ENCODE peak calls at places on chromosomes 11 and 22, in four cellular contexts. One of them, this sample, is unnamed. For H3K36me3, the result is how much of the 10 kb centered on the place peaks cover.

GRCh38 chr11:79244175-79244804 is 196.5 kb downstream of the TENM4 start:
- DNase-seq in effector memory CD4-positive, alpha-beta T cell: no peak
- DNase-seq in mucosa of descending colon: no peak
- DNase-seq in small intestine: no peak
- DNase-seq in this sample: no peak

GRCh38 chr11:121265586-121265985 is 27.0 kb upstream of the SC5D start:
- DNase-seq in effector memory CD4-positive, alpha-beta T cell: no peak
- DNase-seq in mucosa of descending colon: no peak
- DNase-seq in small intestine: no peak
- DNase-seq in this sample: no peak

GRCh38 chr11:130159657-130160459 is at the start of gene ST14:
- DNase-seq in effector memory CD4-positive, alpha-beta T cell: no peak
- DNase-seq in mucosa of descending colon: peak
- DNase-seq in small intestine: peak
- DNase-seq in this sample: no peak

GRCh38 chr11:13140028-13140870 is 131.1 kb downstream of the RASSF10 start:
- DNase-seq in effector memory CD4-positive, alpha-beta T cell: no peak
- DNase-seq in mucosa of descending colon: peak
- DNase-seq in small intestine: peak
- DNase-seq in this sample: no peak

GRCh38 chr11:15641191-15641810 is 526.6 kb downstream of the INSC start:
- DNase-seq in effector memory CD4-positive, alpha-beta T cell: no peak
- DNase-seq in mucosa of descending colon: no peak
- DNase-seq in small intestine: no peak
- DNase-seq in this sample: no peak

GRCh38 chr11:119722281-119722794 is 6.7 kb downstream of the NECTIN1 start:
- DNase-seq in effector memory CD4-positive, alpha-beta T cell: no peak
- DNase-seq in mucosa of descending colon: peak
- DNase-seq in small intestine: peak
- DNase-seq in this sample: no peak

GRCh38 chr22:40383905-40384304 is 13.5 kb downstream of the SGSM3 start:
- DNase-seq in effector memory CD4-positive, alpha-beta T cell: no peak
- DNase-seq in mucosa of descending colon: no peak
- DNase-seq in small intestine: no peak
- DNase-seq in this sample: no peak

GRCh38 chr11:134501406-134502152 is 89.5 kb upstream of the B3GAT1 start:
- DNase-seq in effector memory CD4-positive, alpha-beta T cell: no peak
- DNase-seq in mucosa of descending colon: no peak
- DNase-seq in small intestine: no peak
- DNase-seq in this sample: no peak

GRCh38 chr11:119702261-119702591 is 26.8 kb downstream of the NECTIN1 start:
- DNase-seq in effector memory CD4-positive, alpha-beta T cell: no peak
- DNase-seq in mucosa of descending colon: no peak
- DNase-seq in small intestine: no peak
- DNase-seq in this sample: no peak

GRCh38 chr11:16925495-16926065 is 88.6 kb downstream of the PLEKHA7 start:
- DNase-seq in effector memory CD4-positive, alpha-beta T cell: no peak
- DNase-seq in mucosa of descending colon: peak
- DNase-seq in small intestine: peak
- DNase-seq in this sample: no peak

GRCh38 chr11:44633641-44634040 is 68.2 kb downstream of the CD82 start:
- DNase-seq in effector memory CD4-positive, alpha-beta T cell: no peak
- DNase-seq in mucosa of descending colon: no peak
- DNase-seq in small intestine: no peak
- DNase-seq in this sample: no peak

GRCh38 chr22:41976070-41976901 is 7.0 kb downstream of the SEPTIN3 start:
- DNase-seq in effector memory CD4-positive, alpha-beta T cell: peak
- DNase-seq in mucosa of descending colon: peak
- DNase-seq in small intestine: peak
- DNase-seq in this sample: no peak

GRCh38 chr11:95716266-95716665 is 73.3 kb downstream of the FAM76B start:
- DNase-seq in effector memory CD4-positive, alpha-beta T cell: no peak
- DNase-seq in mucosa of descending colon: no peak
- DNase-seq in small intestine: no peak
- DNase-seq in this sample: no peak

GRCh38 chr22:37267128-37267587 is 15.2 kb upstream of the CYTH4 start:
- DNase-seq in effector memory CD4-positive, alpha-beta T cell: peak
- DNase-seq in mucosa of descending colon: peak
- DNase-seq in small intestine: peak
- DNase-seq in this sample: no peak

GRCh38 chr22:46984751-46985506 is 222.5 kb downstream of the TBC1D22A start:
- DNase-seq in effector memory CD4-positive, alpha-beta T cell: no peak
- DNase-seq in mucosa of descending colon: no peak
- DNase-seq in small intestine: peak
- DNase-seq in this sample: no peak

GRCh38 chr11:68480855-68481510 is 20.4 kb downstream of the PPP6R3 start:
- DNase-seq in effector memory CD4-positive, alpha-beta T cell: no peak
- DNase-seq in mucosa of descending colon: no peak
- DNase-seq in small intestine: no peak
- DNase-seq in this sample: no peak

GRCh38 chr11:12402027-12402426 is 24.7 kb downstream of the PARVA start:
- DNase-seq in effector memory CD4-positive, alpha-beta T cell: no peak
- DNase-seq in mucosa of descending colon: no peak
- DNase-seq in small intestine: no peak
- DNase-seq in this sample: no peak

GRCh38 chr11:19689281-19689975 is 23.2 kb upstream of the NAV2 start:
- DNase-seq in effector memory CD4-positive, alpha-beta T cell: no peak
- DNase-seq in mucosa of descending colon: no peak
- DNase-seq in small intestine: no peak
- DNase-seq in this sample: no peak

GRCh38 chr11:128860571-128861361 is 6.3 kb downstream of the KCNJ1 start:
- DNase-seq in effector memory CD4-positive, alpha-beta T cell: no peak
- DNase-seq in mucosa of descending colon: no peak
- DNase-seq in small intestine: no peak
- DNase-seq in this sample: no peak

GRCh38 chr11:132853886-132854285 is 678.4 kb downstream of the OPCML start:
- DNase-seq in effector memory CD4-positive, alpha-beta T cell: no peak
- DNase-seq in mucosa of descending colon: no peak
- DNase-seq in small intestine: no peak
- DNase-seq in this sample: no peak

GRCh38 chr22:38841211-38841610 is 2.6 kb downstream of the NPTXR start:
- DNase-seq in effector memory CD4-positive, alpha-beta T cell: no peak
- DNase-seq in mucosa of descending colon: no peak
- DNase-seq in small intestine: no peak
- DNase-seq in this sample: no peak

GRCh38 chr11:119373059-119373875 is 8.2 kb downstream of the USP2 start:
- DNase-seq in effector memory CD4-positive, alpha-beta T cell: no peak
- DNase-seq in mucosa of descending colon: no peak
- DNase-seq in small intestine: no peak
- DNase-seq in this sample: no peak

GRCh38 chr11:110087820-110088534 is 5.2 kb upstream of the ZC3H12C start:
- DNase-seq in effector memory CD4-positive, alpha-beta T cell: no peak
- DNase-seq in mucosa of descending colon: no peak
- DNase-seq in small intestine: no peak
- DNase-seq in this sample: no peak

GRCh38 chr11:108538022-108538424 is 39.8 kb upstream of the POGLUT3 start:
- DNase-seq in effector memory CD4-positive, alpha-beta T cell: no peak
- DNase-seq in mucosa of descending colon: peak
- DNase-seq in small intestine: peak
- DNase-seq in this sample: no peak

GRCh38 chr22:19983701-19984100 is 32.9 kb downstream of the ARVCF start:
- DNase-seq in effector memory CD4-positive, alpha-beta T cell: no peak
- DNase-seq in mucosa of descending colon: peak
- DNase-seq in small intestine: no peak
- DNase-seq in this sample: no peak

GRCh38 chr11:58957922-58958321 is 18.6 kb downstream of the GLYATL1 start:
- DNase-seq in effector memory CD4-positive, alpha-beta T cell: no peak
- DNase-seq in mucosa of descending colon: no peak
- DNase-seq in small intestine: no peak
- DNase-seq in this sample: no peak
- H3K36me3 ChIP-seq in effector memory CD4-positive, alpha-beta T cell: under half
- H3K36me3 ChIP-seq in mucosa of descending colon: under half
- H3K36me3 ChIP-seq in small intestine: under half
- H3K36me3 ChIP-seq in this sample: under half

GRCh38 chr11:74682731-74683278 is 48.4 kb downstream of the CHRDL2 start:
- DNase-seq in effector memory CD4-positive, alpha-beta T cell: no peak
- DNase-seq in mucosa of descending colon: no peak
- DNase-seq in small intestine: no peak
- DNase-seq in this sample: no peak
- H3K4me3 ChIP-seq in effector memory CD4-positive, alpha-beta T cell: no peak
- H3K4me3 ChIP-seq in mucosa of descending colon: no peak
- H3K4me3 ChIP-seq in small intestine: peak
- H3K4me3 ChIP-seq in this sample: peak

DNA sequence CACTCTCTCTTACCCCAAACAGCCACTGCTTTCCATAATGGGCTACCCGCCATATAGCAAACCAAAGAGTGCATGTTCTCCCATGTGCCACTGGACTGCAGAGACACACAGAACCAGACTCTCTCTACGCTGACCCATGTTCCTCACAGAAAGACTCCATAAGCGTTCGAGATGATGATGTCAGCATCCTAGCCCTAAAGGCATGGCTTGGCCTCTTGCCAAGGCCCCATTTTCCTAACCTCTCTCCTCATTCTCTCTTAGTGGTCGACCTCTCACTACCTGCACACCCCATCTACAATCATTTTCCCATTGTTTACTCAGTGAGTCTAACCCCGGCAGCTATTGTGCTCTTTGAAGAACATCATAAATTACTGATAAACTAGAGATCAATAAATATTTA is 4.9 kb downstream of the NDUFC2 start:
- DNase-seq in effector memory CD4-positive, alpha-beta T cell: no peak
- DNase-seq in mucosa of descending colon: no peak
- DNase-seq in small intestine: no peak
- DNase-seq in this sample: no peak
- H3K36me3 ChIP-seq in effector memory CD4-positive, alpha-beta T cell: under half
- H3K36me3 ChIP-seq in mucosa of descending colon: under half
- H3K36me3 ChIP-seq in small intestine: under half
- H3K36me3 ChIP-seq in this sample: under half

DNA sequence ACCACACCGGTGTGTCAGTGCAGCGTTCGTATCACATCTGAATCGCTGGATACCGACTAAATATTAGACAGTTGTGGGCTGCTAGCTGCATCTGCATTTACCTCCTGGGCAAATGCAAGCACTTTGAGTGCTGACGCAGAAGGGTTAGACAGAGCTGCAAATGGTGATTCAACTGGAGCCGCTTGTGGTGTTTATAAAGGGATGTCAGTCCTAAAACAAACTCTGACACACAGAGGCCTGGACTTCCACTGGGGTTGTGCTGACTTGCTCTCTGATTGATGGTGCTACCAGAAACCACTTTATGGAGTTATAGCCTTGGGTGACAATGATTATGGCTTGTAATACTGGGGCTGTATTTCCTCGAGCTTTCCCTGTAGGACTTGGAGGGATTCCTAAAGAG is 374.4 kb downstream of the NTM start:
- DNase-seq in effector memory CD4-positive, alpha-beta T cell: no peak
- DNase-seq in mucosa of descending colon: no peak
- DNase-seq in small intestine: no peak
- DNase-seq in this sample: no peak
- H3K4me3 ChIP-seq in effector memory CD4-positive, alpha-beta T cell: no peak
- H3K4me3 ChIP-seq in mucosa of descending colon: no peak
- H3K4me3 ChIP-seq in small intestine: no peak
- H3K4me3 ChIP-seq in this sample: no peak

GRCh38 chr11:70301191-70301590 is 30.7 kb downstream of the PPFIA1 start:
- DNase-seq in effector memory CD4-positive, alpha-beta T cell: no peak
- DNase-seq in mucosa of descending colon: no peak
- DNase-seq in small intestine: peak
- DNase-seq in this sample: no peak
- H3K36me3 ChIP-seq in effector memory CD4-positive, alpha-beta T cell: under half
- H3K36me3 ChIP-seq in mucosa of descending colon: under half
- H3K36me3 ChIP-seq in small intestine: under half
- H3K36me3 ChIP-seq in this sample: under half

This sample was measured in tibial nerve.